ENCODE peak calls at places on chromosomes 4 and X, in four cellular contexts. H is mesothelial cell of epicardium, F is PC-3, T is Calu3. D is an unnamed sample.

GRCh38 chr4:22099896-22100295 is 151.3 kb upstream of the KCNIP4 start:
- DNase-seq in H (no peak), F (no peak), T (no peak), D (no peak)

GRCh38 chr4:81473086-81473396 is 1.3 kb upstream of the RASGEF1B start:
- DNase-seq in H (no peak), F (no peak), T (no peak), D (no peak)

GRCh38 chrX:108699368-108699767 is 37.0 kb downstream of the IRS4 start:
- DNase-seq in H (no peak), F (peak; percentile 66), T (no peak), D (no peak)

GRCh38 chr4:56696056-56696455 is 15.0 kb upstream of the HOPX start:
- DNase-seq in H (no peak), F (peak; percentile 63), T (peak; percentile 36), D (no peak)

GRCh38 chr4:119570401-119570800 is 58.2 kb downstream of the PDE5A start:
- DNase-seq in H (no peak), F (no peak), T (no peak), D (no peak)

GRCh38 chr4:174532479-174532878 is 10.2 kb upstream of the HPGD start:
- DNase-seq in H (no peak), F (no peak), T (no peak), D (no peak)

GRCh38 chr4:7824218-7824617 is 115.4 kb downstream of the AFAP1 start:
- DNase-seq in H (no peak), F (no peak), T (no peak), D (no peak)

GRCh38 chrX:47802589-47802988 is 34.1 kb upstream of the ZNF81 start:
- DNase-seq in H (no peak), F (peak; percentile 48), T (no peak), D (no peak)

GRCh38 chr4:24229976-24230375 is 340.1 kb upstream of the PPARGC1A start:
- DNase-seq in H (no peak), F (no peak), T (no peak), D (no peak)

GRCh38 chrX:5823861-5824260 is 404.8 kb downstream of the NLGN4X start:
- DNase-seq in H (no peak), F (no peak), T (no peak), D (peak; percentile 31)

GRCh38 chr4:182809417-182810102 is 107.6 kb downstream of the DCTD start:
- DNase-seq in H (no peak), F (peak; percentile 47), T (no peak), D (no peak)
- TF ChIP-seq CTCF in H (no peak), F (peak; percentile 56), T (no peak), D (no peak)

GRCh38 chrX:19886888-19887531 is 390 bp downstream of the SH3KBP1 start:
- DNase-seq in H (peak; percentile 52), F (peak; percentile 5), T (peak; percentile 28), D (peak; percentile 23)

GRCh38 chrX:19888419-19888879 is 1.0 kb upstream of the SH3KBP1 start:
- DNase-seq in H (no peak), F (peak; percentile 80), T (peak; percentile 56), D (no peak)

GRCh38 chrX:19886375-19886774 is 1.0 kb downstream of the SH3KBP1 start:
- DNase-seq in H (no peak), F (peak; percentile 4), T (no peak), D (no peak)

GRCh38 chrX:19893722-19894121 is 6.3 kb upstream of the SH3KBP1 start:
- DNase-seq in H (no peak), F (peak; percentile 82), T (no peak), D (no peak)

DNA sequence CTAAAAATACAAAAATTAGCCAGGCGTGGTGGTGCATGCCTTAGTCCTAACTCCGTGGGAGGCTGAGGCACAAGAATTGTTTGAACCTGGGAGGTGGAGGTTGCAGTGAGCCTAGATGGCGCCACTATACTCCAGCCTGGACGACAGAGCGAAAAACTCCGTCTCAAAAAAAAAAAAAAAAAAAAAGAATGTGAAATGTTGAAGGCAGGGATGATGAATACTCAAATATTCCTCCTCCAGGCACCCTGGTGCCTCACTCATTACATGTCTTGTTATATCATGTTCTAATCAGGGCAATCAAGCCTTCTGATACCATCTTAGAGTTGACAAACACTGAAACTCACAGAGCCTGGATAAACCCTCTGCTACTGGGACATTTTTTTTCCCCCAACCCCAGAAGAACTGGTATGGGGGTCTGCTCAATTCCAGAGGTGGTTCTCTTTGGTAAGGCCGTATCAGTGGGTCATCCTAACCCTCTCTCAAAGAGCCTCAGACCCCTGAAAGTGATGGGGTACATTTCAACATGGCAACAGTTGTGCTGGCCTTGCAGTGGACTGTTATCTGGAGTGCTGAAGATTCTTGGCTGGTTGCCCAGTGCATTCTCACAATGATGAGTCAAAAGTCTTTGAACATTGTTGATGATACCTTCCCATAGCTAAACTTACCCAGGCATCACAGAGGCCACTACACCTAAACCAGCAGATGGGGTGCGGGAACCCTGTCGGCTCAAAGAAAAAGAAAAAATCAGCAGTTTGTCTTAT is 2.4 kb upstream of the SH3KBP1 start:
- DNase-seq in H (peak; percentile 55), F (peak; percentile 72), T (peak; percentile 7), D (no peak)
- TF ChIP-seq CTCF in H (no peak), F (no peak), T (no peak), D (no peak)

DNA sequence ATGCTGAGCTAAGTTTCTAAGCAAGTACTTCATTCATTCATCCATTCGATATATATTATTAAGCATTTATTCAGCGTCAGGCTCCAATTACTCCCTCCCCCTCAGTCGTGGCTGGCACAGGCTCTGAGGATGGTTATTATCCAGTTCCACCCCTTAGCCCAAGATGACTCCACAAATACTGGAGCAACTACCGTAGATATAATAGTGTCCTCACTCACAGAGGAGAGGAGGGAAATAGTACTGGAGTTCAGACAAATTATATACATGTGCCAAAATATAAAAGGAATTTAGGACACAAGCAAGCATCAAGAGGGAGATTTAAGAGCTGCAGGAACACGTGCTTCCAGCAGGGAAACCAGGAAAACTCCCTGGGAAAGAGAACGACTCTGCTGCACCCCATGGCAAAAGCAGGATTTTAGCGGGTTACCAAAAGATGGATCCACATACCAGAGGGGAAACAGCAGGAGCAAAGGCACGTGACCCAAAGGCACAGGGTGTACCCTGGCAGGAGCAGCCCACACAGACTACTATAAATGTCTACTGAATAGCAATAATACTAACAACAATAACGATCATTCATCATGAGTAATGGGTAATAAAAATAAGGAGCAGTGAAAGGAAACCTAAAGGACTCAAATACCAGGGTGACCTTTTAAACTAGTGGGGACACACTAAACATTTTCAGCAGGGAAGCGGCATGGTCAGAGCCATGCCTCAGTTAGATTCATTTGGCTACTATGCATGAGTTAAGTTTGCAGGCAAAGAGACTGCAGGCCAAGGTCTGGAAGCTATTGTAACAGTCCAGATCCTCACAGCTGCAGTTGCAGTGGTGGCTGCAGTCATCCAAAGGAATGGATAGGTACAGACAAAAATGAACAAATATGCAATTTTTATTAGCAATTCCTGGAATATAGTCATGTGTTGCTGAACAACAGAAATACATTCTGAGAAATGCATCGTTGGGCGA is 153.7 kb downstream of the APBB2 start:
- DNase-seq in H (no peak), F (no peak), T (no peak), D (no peak)
- TF ChIP-seq CTCF in H (no peak), F (no peak), T (no peak), D (no peak)

GRCh38 chrX:10617964-10618342 is 2.4 kb downstream of the MID1 start:
- DNase-seq in H (no peak), F (peak; percentile 93), T (peak; percentile 31), D (no peak)
- TF ChIP-seq CTCF in H (no peak), F (peak; percentile 8), T (no peak), D (no peak)

DNA sequence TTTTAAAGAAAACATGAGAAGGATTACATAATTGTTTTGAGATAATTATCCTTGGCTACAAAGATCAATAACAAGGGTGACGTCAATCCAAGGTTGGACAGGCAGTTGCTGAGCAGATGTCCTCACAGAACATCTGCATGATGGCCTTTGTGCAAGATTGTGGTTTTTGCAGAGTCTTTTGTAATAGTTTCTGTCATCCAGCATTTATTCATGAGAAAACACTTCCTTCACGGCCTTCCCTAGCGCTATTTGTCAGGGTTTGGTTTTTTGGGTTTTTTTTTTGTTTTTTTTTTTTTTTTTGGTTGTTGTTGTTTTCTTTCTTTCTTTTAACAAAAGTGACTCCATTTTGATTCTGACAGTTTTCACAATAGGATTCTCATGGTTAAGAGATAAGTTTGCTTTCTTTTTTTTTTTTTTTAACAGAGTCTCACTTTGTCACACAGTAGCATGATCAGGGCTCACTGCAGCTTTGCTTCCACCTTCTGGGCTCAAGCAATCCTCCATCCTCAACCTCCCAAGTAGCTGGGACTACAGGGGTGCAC is 31.5 kb upstream of the ELF2 start:
- DNase-seq in H (no peak), F (no peak), T (no peak), D (no peak)
- TF ChIP-seq CTCF in H (no peak), F (no peak), T (no peak), D (no peak)

DNA sequence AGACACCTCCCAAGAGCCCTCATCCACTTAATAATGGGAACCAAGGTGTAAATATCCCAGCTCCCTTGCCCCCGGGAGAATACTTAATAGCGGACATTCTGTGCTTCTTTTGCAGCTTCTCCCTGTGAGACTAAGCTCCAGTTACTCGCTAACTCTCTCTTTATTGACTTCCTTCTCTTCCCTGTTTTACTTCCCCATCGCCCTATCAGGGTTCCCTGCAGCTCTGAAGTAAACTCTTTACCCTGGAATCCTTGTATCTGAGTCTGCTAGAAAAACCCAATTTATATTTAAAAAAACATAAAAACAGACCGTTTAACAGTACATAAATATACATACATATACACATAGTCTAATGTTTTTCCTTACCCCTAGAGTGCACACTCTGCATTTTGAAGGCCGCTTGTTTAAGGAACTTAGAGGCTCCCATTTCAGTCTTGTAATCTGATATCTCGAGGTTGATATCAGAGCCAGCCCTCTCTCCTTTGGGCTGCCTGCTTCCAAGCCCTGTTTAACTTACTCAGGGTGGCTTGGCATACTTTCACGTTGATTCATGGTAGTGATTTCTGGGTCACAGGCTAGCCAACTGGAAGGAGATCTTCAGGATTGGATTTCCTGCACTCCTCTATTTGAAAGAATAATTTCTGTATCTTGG is 177.4 kb upstream of the SCML1 start:
- DNase-seq in H (no peak), F (peak; percentile 91), T (peak; percentile 53), D (no peak)
- TF ChIP-seq CTCF in H (no peak), F (peak; percentile 31), T (no peak), D (no peak)